ENCODE peak calls at places on chromosome 2, in six cellular contexts. One of them, this sample, is unnamed.

GRCh38 chr2:135167273-135167672 is 115.2 kb downstream of the RAB3GAP1 start:
- DNase-seq in H1: no peak
- DNase-seq in suprapubic skin: no peak
- DNase-seq in stomach: no peak
- DNase-seq in sigmoid colon: no peak
- DNase-seq in A549: no peak
- DNase-seq in this sample: no peak

GRCh38 chr2:223196331-223196730 is 144.3 kb downstream of the KCNE4 start:
- DNase-seq in suprapubic skin: no peak
- DNase-seq in H1: no peak
- DNase-seq in A549: no peak
- DNase-seq in sigmoid colon: no peak
- DNase-seq in stomach: no peak
- DNase-seq in this sample: no peak

GRCh38 chr2:162623888-162624287 is 214.7 kb downstream of the KCNH7 start:
- DNase-seq in A549: no peak
- DNase-seq in H1: no peak
- DNase-seq in suprapubic skin: no peak
- DNase-seq in sigmoid colon: no peak
- DNase-seq in stomach: no peak
- DNase-seq in this sample: no peak

GRCh38 chr2:73243884-73244570 is 9.9 kb downstream of the CCT7 start:
- DNase-seq in sigmoid colon: no peak
- DNase-seq in stomach: no peak
- DNase-seq in A549: no peak
- DNase-seq in suprapubic skin: no peak
- DNase-seq in H1: no peak
- DNase-seq in this sample: no peak

GRCh38 chr2:204539010-204539385 is 6.3 kb upstream of the PARD3B start:
- DNase-seq in sigmoid colon: no peak
- DNase-seq in stomach: no peak
- DNase-seq in A549: no peak
- DNase-seq in suprapubic skin: no peak
- DNase-seq in H1: no peak
- DNase-seq in this sample: no peak

GRCh38 chr2:54624611-54625071 is 98.8 kb upstream of the EML6 start:
- DNase-seq in A549: no peak
- DNase-seq in sigmoid colon: no peak
- DNase-seq in suprapubic skin: no peak
- DNase-seq in stomach: no peak
- DNase-seq in H1: no peak
- DNase-seq in this sample: no peak

GRCh38 chr2:19667085-19667484 is 234.7 kb downstream of the TTC32 start:
- DNase-seq in suprapubic skin: no peak
- DNase-seq in sigmoid colon: no peak
- DNase-seq in H1: no peak
- DNase-seq in stomach: no peak
- DNase-seq in A549: peak; percentile 40
- DNase-seq in this sample: no peak

GRCh38 chr2:118850901-118851268 is 3.4 kb upstream of the EN1 start:
- DNase-seq in H1: no peak
- DNase-seq in sigmoid colon: no peak
- DNase-seq in suprapubic skin: no peak
- DNase-seq in A549: no peak
- DNase-seq in stomach: no peak
- DNase-seq in this sample: no peak

GRCh38 chr2:424306-425172 is 136.6 kb upstream of the ALKAL2 start:
- DNase-seq in sigmoid colon: no peak
- DNase-seq in stomach: no peak
- DNase-seq in H1: peak; percentile 23
- DNase-seq in A549: no peak
- DNase-seq in suprapubic skin: no peak
- DNase-seq in this sample: peak; percentile 89

GRCh38 chr2:134348239-134348638 is 94.4 kb downstream of the MGAT5 start:
- DNase-seq in suprapubic skin: no peak
- DNase-seq in stomach: no peak
- DNase-seq in H1: no peak
- DNase-seq in A549: no peak
- DNase-seq in sigmoid colon: no peak
- DNase-seq in this sample: no peak

GRCh38 chr2:198660491-198660890 is 797.2 kb downstream of the SATB2 start:
- DNase-seq in stomach: no peak
- DNase-seq in suprapubic skin: no peak
- DNase-seq in A549: no peak
- DNase-seq in H1: no peak
- DNase-seq in sigmoid colon: no peak
- DNase-seq in this sample: no peak
- TF ChIP-seq CTCF in stomach: no peak
- TF ChIP-seq CTCF in suprapubic skin: no peak
- TF ChIP-seq CTCF in A549: no peak
- TF ChIP-seq CTCF in H1: no peak
- TF ChIP-seq CTCF in sigmoid colon: no peak
- TF ChIP-seq CTCF in this sample: no peak

GRCh38 chr2:106825161-106825560 is 60.8 kb downstream of the ST6GAL2 start:
- DNase-seq in H1: no peak
- DNase-seq in stomach: no peak
- DNase-seq in suprapubic skin: no peak
- DNase-seq in A549: no peak
- DNase-seq in sigmoid colon: no peak
- DNase-seq in this sample: no peak
- TF ChIP-seq EP300 in H1: no peak
- TF ChIP-seq EP300 in stomach: no peak
- TF ChIP-seq EP300 in suprapubic skin: no peak
- TF ChIP-seq EP300 in A549: no peak
- TF ChIP-seq EP300 in sigmoid colon: no peak
- TF ChIP-seq EP300 in this sample: no peak

GRCh38 chr2:53127061-53127650 is 640.4 kb upstream of the CHAC2 start:
- DNase-seq in A549: no peak
- DNase-seq in stomach: no peak
- DNase-seq in sigmoid colon: no peak
- DNase-seq in H1: no peak
- DNase-seq in suprapubic skin: no peak
- DNase-seq in this sample: no peak

GRCh38 chr2:53131416-53131815 is 636.2 kb upstream of the CHAC2 start:
- DNase-seq in sigmoid colon: no peak
- DNase-seq in stomach: no peak
- DNase-seq in A549: peak; percentile 2
- DNase-seq in H1: no peak
- DNase-seq in suprapubic skin: no peak
- DNase-seq in this sample: no peak

GRCh38 chr2:53130441-53130943 is 637.1 kb upstream of the CHAC2 start:
- DNase-seq in sigmoid colon: no peak
- DNase-seq in A549: no peak
- DNase-seq in stomach: no peak
- DNase-seq in H1: no peak
- DNase-seq in suprapubic skin: no peak
- DNase-seq in this sample: no peak

GRCh38 chr2:53129851-53130250 is 637.8 kb upstream of the CHAC2 start:
- DNase-seq in A549: no peak
- DNase-seq in sigmoid colon: no peak
- DNase-seq in stomach: no peak
- DNase-seq in suprapubic skin: no peak
- DNase-seq in H1: no peak
- DNase-seq in this sample: no peak
- TF ChIP-seq CTCF in A549: no peak
- TF ChIP-seq CTCF in sigmoid colon: no peak
- TF ChIP-seq CTCF in stomach: no peak
- TF ChIP-seq CTCF in suprapubic skin: no peak
- TF ChIP-seq CTCF in H1: no peak
- TF ChIP-seq CTCF in this sample: no peak

DNA sequence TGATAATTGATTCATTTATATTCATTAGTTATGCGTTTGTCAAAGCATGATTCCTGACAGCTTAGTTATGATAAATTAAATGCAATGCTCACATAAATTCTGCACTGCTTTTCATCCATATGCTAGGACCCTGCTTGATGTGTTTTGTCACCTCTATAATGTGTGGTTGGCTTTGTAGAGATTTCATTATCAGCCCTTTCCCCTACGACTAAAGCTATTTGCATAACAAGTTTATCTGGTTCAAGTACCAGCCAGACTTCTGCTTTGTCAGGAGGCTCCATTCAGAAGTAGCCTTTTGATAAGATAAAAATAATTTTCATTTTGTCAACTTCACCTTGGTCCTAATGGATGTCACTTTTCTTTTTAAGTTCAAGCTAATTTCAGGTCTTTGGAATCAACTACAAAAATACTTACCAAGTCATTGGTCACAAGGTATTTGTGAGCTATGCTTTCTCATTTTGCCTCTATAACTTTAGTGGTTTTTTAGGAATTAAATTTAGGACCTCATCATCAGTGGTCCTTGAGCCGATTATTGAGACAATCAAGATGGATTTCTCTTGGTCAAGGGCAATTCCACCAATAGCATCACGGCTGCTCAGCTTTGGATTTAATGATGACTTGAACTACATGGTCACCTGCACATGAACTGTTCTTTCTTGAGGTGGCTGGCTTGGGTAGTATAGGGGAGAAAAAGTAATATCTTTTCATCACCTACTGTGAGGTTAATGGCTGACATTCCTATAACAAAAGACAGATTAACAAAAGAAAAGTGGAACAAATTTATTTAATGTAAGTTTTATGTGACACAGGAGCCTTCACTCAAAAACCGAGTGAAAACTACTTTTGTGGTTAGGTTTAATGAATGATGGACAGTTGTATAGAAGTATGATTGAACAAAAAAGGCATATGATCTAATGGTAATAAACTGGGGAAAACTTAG is 162.1 kb downstream of the MYO3B start:
- DNase-seq in stomach: no peak
- DNase-seq in sigmoid colon: no peak
- DNase-seq in H1: no peak
- DNase-seq in A549: no peak
- DNase-seq in suprapubic skin: no peak
- DNase-seq in this sample: no peak
- TF ChIP-seq EP300 in stomach: no peak
- TF ChIP-seq EP300 in sigmoid colon: no peak
- TF ChIP-seq EP300 in H1: no peak
- TF ChIP-seq EP300 in A549: no peak
- TF ChIP-seq EP300 in suprapubic skin: no peak
- TF ChIP-seq EP300 in this sample: no peak

DNA sequence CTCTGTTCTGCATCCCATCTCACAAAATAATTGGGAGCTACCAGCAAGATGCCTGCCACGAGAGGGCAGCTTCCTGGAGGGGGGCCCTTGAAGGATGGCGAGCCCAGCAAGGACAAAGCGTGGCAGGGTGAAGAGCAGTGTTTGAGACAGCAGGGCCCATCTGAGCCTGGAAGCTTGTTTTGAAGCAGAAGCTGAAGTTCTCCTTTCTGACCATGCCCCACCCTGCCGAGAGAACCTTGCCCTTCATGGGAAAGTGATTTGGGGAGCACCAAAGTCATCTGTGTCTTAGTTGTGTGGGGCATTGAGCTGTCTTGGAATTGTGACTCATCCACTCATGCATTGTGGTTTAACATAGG is 216.3 kb downstream of the BCL11A start:
- DNase-seq in stomach: no peak
- DNase-seq in H1: no peak
- DNase-seq in suprapubic skin: no peak
- DNase-seq in A549: no peak
- DNase-seq in sigmoid colon: no peak
- DNase-seq in this sample: peak; percentile 74
- TF ChIP-seq CTCF in stomach: no peak
- TF ChIP-seq CTCF in H1: peak; percentile 65
- TF ChIP-seq CTCF in suprapubic skin: no peak
- TF ChIP-seq CTCF in A549: no peak
- TF ChIP-seq CTCF in sigmoid colon: no peak
- TF ChIP-seq CTCF in this sample: no peak

GRCh38 chr2:236988690-236989639 is 96.7 kb upstream of the COPS8 start:
- DNase-seq in stomach: peak; percentile 74
- DNase-seq in A549: no peak
- DNase-seq in H1: no peak
- DNase-seq in suprapubic skin: peak; percentile 86
- DNase-seq in sigmoid colon: peak; percentile 95
- DNase-seq in this sample: no peak
- TF ChIP-seq EP300 in stomach: peak; percentile 82
- TF ChIP-seq EP300 in A549: no peak
- TF ChIP-seq EP300 in H1: no peak
- TF ChIP-seq EP300 in suprapubic skin: peak; percentile 69
- TF ChIP-seq EP300 in sigmoid colon: peak; percentile 87
- TF ChIP-seq EP300 in this sample: peak; percentile 64

GRCh38 chr2:154449951-154450658 is 248.4 kb upstream of the KCNJ3 start:
- DNase-seq in A549: no peak
- DNase-seq in stomach: no peak
- DNase-seq in sigmoid colon: no peak
- DNase-seq in suprapubic skin: no peak
- DNase-seq in H1: no peak
- DNase-seq in this sample: no peak

GRCh38 chr2:154455871-154456270 is 242.6 kb upstream of the KCNJ3 start:
- DNase-seq in A549: no peak
- DNase-seq in suprapubic skin: no peak
- DNase-seq in H1: no peak
- DNase-seq in sigmoid colon: no peak
- DNase-seq in stomach: no peak
- DNase-seq in this sample: no peak

GRCh38 chr2:154452471-154452870 is 246.0 kb upstream of the KCNJ3 start:
- DNase-seq in stomach: no peak
- DNase-seq in A549: no peak
- DNase-seq in H1: no peak
- DNase-seq in suprapubic skin: no peak
- DNase-seq in sigmoid colon: no peak
- DNase-seq in this sample: no peak

GRCh38 chr2:154455201-154455600 is 243.3 kb upstream of the KCNJ3 start:
- DNase-seq in H1: no peak
- DNase-seq in stomach: no peak
- DNase-seq in suprapubic skin: no peak
- DNase-seq in sigmoid colon: no peak
- DNase-seq in A549: no peak
- DNase-seq in this sample: no peak

GRCh38 chr2:154452906-154453493 is 245.5 kb upstream of the KCNJ3 start:
- DNase-seq in A549: no peak
- DNase-seq in H1: peak; percentile 49
- DNase-seq in sigmoid colon: no peak
- DNase-seq in stomach: no peak
- DNase-seq in suprapubic skin: no peak
- DNase-seq in this sample: no peak
- TF ChIP-seq CTCF in A549: peak; percentile 42
- TF ChIP-seq CTCF in H1: peak; percentile 54
- TF ChIP-seq CTCF in sigmoid colon: no peak
- TF ChIP-seq CTCF in stomach: no peak
- TF ChIP-seq CTCF in suprapubic skin: no peak
- TF ChIP-seq CTCF in this sample: peak; percentile 15

This sample was measured in esophagus muscularis mucosa.